ENCODE peak calls at places on chromosome 1, in four cellular contexts. S is WTC11, F is GM12878, A is K562. O is an unnamed sample.

GRCh38 chr1:111497592-111497991 is 5.8 kb downstream of the ADORA3 start:
- DNase-seq in A (no peak), S (no peak), F (no peak), O (no peak)

GRCh38 chr1:145845144-145845513 is 301 bp upstream of the NUDT17 start:
- DNase-seq in S (no peak), A (peak; percentile 29), F (peak; percentile 79), O (no peak)

GRCh38 chr1:2343023-2343935 is 48.1 kb downstream of the MORN1 start:
- DNase-seq in A (no peak), F (no peak), S (no peak), O (no peak)

GRCh38 chr1:109793089-109793485 is 29.4 kb upstream of the EPS8L3 start:
- DNase-seq in S (no peak), A (no peak), F (no peak), O (no peak)

GRCh38 chr1:43256675-43257570 is 12.9 kb upstream of the TMEM125 start:
- DNase-seq in A (no peak), S (no peak), F (no peak), O (no peak)

GRCh38 chr1:15735304-15736034 is 589 bp upstream of the SLC25A34 start:
- DNase-seq in A (no peak), S (no peak), F (no peak), O (no peak)

GRCh38 chr1:31400393-31400792 is 12.6 kb upstream of the SERINC2 start:
- DNase-seq in S (no peak), F (no peak), A (no peak), O (no peak)

GRCh38 chr1:110211503-110212164 is 1.5 kb downstream of the KCNC4 start:
- DNase-seq in A (no peak), F (no peak), S (no peak), O (no peak)

GRCh38 chr1:2976180-2976562 is 45.1 kb upstream of the ACTRT2 start:
- DNase-seq in F (no peak), S (no peak), A (no peak), O (no peak)

GRCh38 chr1:66217021-66217420 is 316.9 kb upstream of the SGIP1 start:
- DNase-seq in A (no peak), F (no peak), S (no peak), O (peak; percentile 64)

GRCh38 chr1:101742513-101742912 is 254.2 kb downstream of the OLFM3 start:
- DNase-seq in A (no peak), F (no peak), S (no peak), O (no peak)

GRCh38 chr1:22903113-22903512 is 69.6 kb downstream of the LACTBL1 start:
- DNase-seq in S (no peak), F (no peak), A (no peak), O (no peak)

GRCh38 chr1:119409731-119410130 is 5.2 kb upstream of the HSD3B2 start:
- DNase-seq in F (no peak), A (no peak), S (no peak), O (no peak)

GRCh38 chr1:97832490-97832889 is 88.3 kb downstream of the DPYD start:
- DNase-seq in S (no peak), F (no peak), A (no peak), O (no peak)

GRCh38 chr1:232308616-232309015 is 321.3 kb downstream of the SIPA1L2 start:
- DNase-seq in F (no peak), S (no peak), A (no peak), O (no peak)

GRCh38 chr1:241848680-241849344 is 808 bp downstream of the EXO1 start:
- DNase-seq in A (no peak), F (no peak), S (no peak), O (no peak)

GRCh38 chr1:221998186-221998612 is 256.3 kb upstream of the DUSP10 start:
- DNase-seq in S (no peak), A (no peak), F (no peak), O (no peak)

GRCh38 chr1:45796946-45797345 is 6.5 kb upstream of the MAST2 start:
- DNase-seq in S (no peak), F (no peak), A (no peak), O (no peak)

GRCh38 chr1:54309631-54310366 is 96.4 kb downstream of the SSBP3 start:
- DNase-seq in S (peak; percentile 34), F (no peak), A (no peak), O (no peak)

GRCh38 chr1:36458910-36459309 is 5.3 kb downstream of the MRPS15 start:
- DNase-seq in S (no peak), A (no peak), F (no peak), O (no peak)

GRCh38 chr1:228964178-228964819 is 229.0 kb downstream of the RHOU start:
- DNase-seq in F (no peak), S (no peak), A (no peak), O (peak; percentile 42)

GRCh38 chr1:60145746-60146145 is 72.2 kb upstream of the C1orf87 start:
- DNase-seq in A (no peak), S (no peak), F (no peak), O (no peak)

GRCh38 chr1:178706467-178706866 is 18.6 kb upstream of the RALGPS2 start:
- DNase-seq in F (no peak), A (no peak), S (no peak), O (no peak)

GRCh38 chr1:63643926-63644325 is 50.7 kb downstream of the PGM1 start:
- DNase-seq in F (no peak), S (no peak), A (no peak), O (no peak)

GRCh38 chr1:96374076-96374762 is 347.4 kb upstream of the PTBP2 start:
- DNase-seq in A (no peak), F (no peak), S (no peak), O (no peak)

GRCh38 chr1:180923024-180923841 is 10.5 kb downstream of the KIAA1614 start:
- DNase-seq in A (no peak), S (peak; percentile 80), F (peak; percentile 19), O (no peak)

GRCh38 chr1:94379615-94380014 is 38.6 kb upstream of the ABCD3 start:
- DNase-seq in A (no peak), F (no peak), S (no peak), O (no peak)
- TF ChIP-seq ESRRA in A (no peak), F (no peak), S (no peak), O (no peak)

GRCh38 chr1:51328279-51328678 is 2.1 kb downstream of the TTC39A start:
- DNase-seq in A (no peak), S (no peak), F (no peak), O (no peak)
- TF ChIP-seq ESRRA in A (no peak), S (no peak), F (no peak), O (no peak)

GRCh38 chr1:220892997-220893700 is 13.9 kb downstream of the HLX start:
- DNase-seq in S (peak; percentile 46), A (no peak), F (no peak), O (no peak)
- TF ChIP-seq ESRRA in S (no peak), A (no peak), F (no peak), O (no peak)

GRCh38 chr1:236269439-236269838 is 12.3 kb downstream of the ERO1B start:
- DNase-seq in S (no peak), A (no peak), F (no peak), O (no peak)

GRCh38 chr1:236273358-236273757 is 8.4 kb downstream of the ERO1B start:
- DNase-seq in S (no peak), F (no peak), A (no peak), O (no peak)

GRCh38 chr1:236275586-236275985 is 6.2 kb downstream of the ERO1B start:
- DNase-seq in A (no peak), S (no peak), F (no peak), O (no peak)

GRCh38 chr1:236280438-236281285 is 1.1 kb downstream of the ERO1B start:
- DNase-seq in F (no peak), A (no peak), S (no peak), O (no peak)

GRCh38 chr1:236275061-236275460 is 6.7 kb downstream of the ERO1B start:
- DNase-seq in A (no peak), F (no peak), S (no peak), O (no peak)
- TF ChIP-seq ESRRA in A (no peak), F (no peak), S (no peak), O (no peak)

DNA sequence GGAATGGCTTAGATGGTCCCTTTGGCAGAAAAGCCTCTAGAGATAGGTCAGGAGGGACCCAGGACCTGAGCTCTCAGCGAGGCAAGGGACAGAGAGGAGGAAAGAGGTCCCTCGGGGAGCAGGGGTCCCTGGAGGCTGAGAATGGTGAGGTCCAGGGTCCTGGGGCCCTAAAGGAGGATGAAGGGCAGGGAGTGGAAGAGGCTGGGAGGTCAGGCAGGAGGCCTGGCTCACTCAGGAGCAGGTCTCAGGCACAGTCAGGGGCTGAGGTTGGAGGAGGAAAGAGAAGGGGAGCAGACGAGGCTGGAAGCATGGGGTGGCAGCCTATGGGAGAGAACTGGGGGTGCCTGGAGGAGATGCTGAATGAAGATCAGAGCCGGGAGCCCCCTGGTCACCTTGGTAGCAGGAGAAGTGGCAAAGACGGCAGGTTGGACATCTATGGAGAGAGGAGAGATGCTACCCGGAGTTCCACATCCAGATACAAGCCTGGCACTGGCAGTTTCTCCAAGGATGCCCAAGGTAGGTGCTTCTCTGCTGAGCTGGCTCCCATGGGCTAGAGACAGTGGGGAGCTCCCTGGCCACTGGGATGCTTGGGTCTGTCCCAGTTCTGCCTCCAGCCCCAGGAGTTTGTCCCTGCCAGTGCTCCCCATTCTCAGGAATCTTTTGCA is 22.6 kb downstream of the IGFN1 start:
- DNase-seq in A (no peak), S (no peak), F (no peak), O (no peak)
- TF ChIP-seq ESRRA in A (no peak), S (no peak), F (no peak), O (no peak)

DNA sequence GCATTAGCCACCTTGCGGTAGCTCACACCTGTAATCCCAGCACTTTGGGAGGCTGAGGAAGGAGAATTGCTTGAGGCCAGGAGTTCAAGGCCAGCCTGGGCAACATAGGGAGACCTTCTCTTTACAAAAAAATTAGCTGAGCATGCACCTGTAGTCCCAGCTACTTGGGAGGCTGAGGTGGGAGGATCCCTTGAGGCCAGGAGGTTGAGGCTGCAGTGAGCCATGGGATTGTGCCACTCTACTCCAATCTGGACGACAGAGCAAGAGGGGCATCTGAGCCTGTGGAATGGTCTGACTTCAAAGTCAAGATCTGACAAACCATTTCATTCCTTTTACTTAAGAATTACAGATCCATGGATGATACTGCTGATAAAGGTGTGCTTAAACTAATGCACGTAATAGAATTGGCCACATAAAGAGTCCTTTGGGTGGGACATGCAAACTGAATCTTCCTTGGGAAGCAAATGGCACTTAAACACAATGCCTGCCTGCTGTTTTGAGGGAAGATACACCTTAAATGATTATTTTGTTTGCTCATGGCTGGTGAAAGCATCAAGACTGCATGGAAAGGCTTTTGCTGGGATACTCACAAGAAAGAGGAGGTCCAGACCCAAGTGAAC is 2.5 kb upstream of the TMEM201 start:
- DNase-seq in A (no peak), S (no peak), F (no peak), O (no peak)
- TF ChIP-seq ESRRA in A (no peak), S (no peak), F (no peak), O (no peak)

GRCh38 chr1:177185209-177185608 is 14.5 kb downstream of the BRINP2 start:
- DNase-seq in A (peak; percentile 36), S (peak; percentile 42), F (no peak), O (peak; percentile 12)

GRCh38 chr1:177190308-177190970 is 19.7 kb downstream of the BRINP2 start:
- DNase-seq in A (no peak), F (no peak), S (no peak), O (no peak)
- TF ChIP-seq ESRRA in A (no peak), F (no peak), S (no peak), O (no peak)

GRCh38 chr1:207261971-207262370 is 59.5 kb upstream of the CD55 start:
- DNase-seq in S (no peak), F (no peak), A (no peak), O (no peak)
- TF ChIP-seq ESRRA in S (no peak), F (no peak), A (no peak), O (no peak)

GRCh38 chr1:47738560-47739182 is 258.5 kb downstream of the TRABD2B start:
- DNase-seq in F (no peak), S (peak; percentile 79), A (peak; percentile 78), O (peak; percentile 38)
- TF ChIP-seq ESRRA in F (no peak), S (no peak), A (no peak), O (no peak)